ENCODE peak calls at places on chromosomes 1 and 21, in seven cellular contexts. U, V, P, H, O, W and T are unnamed samples. For H3K36me3, the result is how much of the 10 kb centered on the place peaks cover.

GRCh38 chr1:5830771-5831599 is 161.2 kb downstream of the NPHP4 start:
- DNase-seq in U (no peak), V (no peak), P (no peak), H (no peak), O (peak), W (no peak), T (no peak)

GRCh38 chr1:42424201-42424600 is 31.6 kb downstream of the ZMYND12 start:
- DNase-seq in U (no peak), V (no peak), P (no peak), H (no peak), O (no peak), W (no peak), T (no peak)

GRCh38 chr1:27634982-27635362 is at the start of gene FGR:
- DNase-seq in U (peak), V (no peak), P (no peak), H (no peak), O (no peak), W (no peak), T (no peak)

GRCh38 chr21:39612233-39613028 is at the start of gene B3GALT5:
- DNase-seq in U (no peak), V (no peak), P (no peak), H (peak), O (no peak), W (no peak), T (no peak)

GRCh38 chr1:158060001-158060400 is 66.6 kb downstream of the KIRREL1 start:
- DNase-seq in U (no peak), V (no peak), P (no peak), H (no peak), O (no peak), W (no peak), T (no peak)

GRCh38 chr1:29043270-29043971 is 80.3 kb downstream of the TMEM200B start:
- DNase-seq in U (no peak), V (no peak), P (no peak), H (no peak), O (no peak), W (no peak), T (no peak)

GRCh38 chr1:20281801-20282200 is 8.9 kb upstream of the VWA5B1 start:
- DNase-seq in U (no peak), V (no peak), P (no peak), H (no peak), O (no peak), W (no peak), T (no peak)

GRCh38 chr1:167630568-167631385 is 745 bp downstream of the RCSD1 start:
- DNase-seq in U (no peak), V (no peak), P (no peak), H (peak), O (peak), W (no peak), T (no peak)

GRCh38 chr1:228842094-228842775 is 107.0 kb downstream of the RHOU start:
- DNase-seq in U (no peak), V (no peak), P (peak), H (no peak), O (peak), W (no peak), T (no peak)

GRCh38 chr1:215287362-215287761 is 204.8 kb downstream of the KCNK2 start:
- DNase-seq in U (no peak), V (no peak), P (no peak), H (no peak), O (no peak), W (no peak), T (no peak)

GRCh38 chr1:237166593-237167077 is 124.7 kb downstream of the RYR2 start:
- DNase-seq in U (no peak), V (no peak), P (no peak), H (no peak), O (no peak), W (no peak), T (no peak)

GRCh38 chr1:171715813-171716251 is 26.0 kb downstream of the VAMP4 start:
- DNase-seq in U (no peak), V (no peak), P (peak), H (no peak), O (no peak), W (peak), T (peak)

DNA sequence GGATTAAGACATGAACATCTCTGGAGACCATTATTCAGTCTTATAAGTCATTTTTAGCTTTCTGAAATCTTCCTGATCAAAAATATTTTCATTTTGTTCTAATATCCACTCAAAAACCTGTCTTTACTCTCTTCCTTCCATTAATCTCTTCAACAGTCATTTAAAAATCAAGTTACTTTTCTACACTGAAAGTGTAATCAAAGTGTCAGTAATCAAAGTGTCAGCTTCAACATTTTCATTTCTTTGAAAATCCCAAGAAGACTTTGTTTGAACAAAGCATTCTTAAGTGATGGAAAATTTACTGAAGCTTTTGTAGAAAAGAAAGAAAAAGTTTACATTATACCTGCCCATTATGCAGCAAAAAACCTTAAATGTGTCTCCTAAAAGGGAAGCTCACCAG is 261.0 kb upstream of the NCAM2 start:
- DNase-seq in U (no peak), V (no peak), P (no peak), H (no peak), O (no peak), W (no peak), T (no peak)
- H3K27ac ChIP-seq in U (no peak), V (no peak), P (no peak), H (no peak), O (no peak), W (no peak), T (no peak)

GRCh38 chr1:95924684-95925083 is 690.7 kb downstream of the RWDD3 start:
- DNase-seq in U (no peak), V (no peak), P (no peak), H (no peak), O (no peak), W (no peak), T (no peak)
- H3K36me3 ChIP-seq in U (under half), V (under half), P (under half), H (under half), O (under half), W (under half), T (under half)

GRCh38 chr1:244367399-244368114 is 84.2 kb downstream of the ADSS2 start:
- DNase-seq in U (no peak), V (no peak), P (no peak), H (no peak), O (peak), W (no peak), T (no peak)

GRCh38 chr1:244368279-244368678 is 83.4 kb downstream of the ADSS2 start:
- DNase-seq in U (no peak), V (no peak), P (no peak), H (no peak), O (no peak), W (no peak), T (no peak)

GRCh38 chr1:244362481-244362880 is 89.2 kb downstream of the ADSS2 start:
- DNase-seq in U (no peak), V (no peak), P (peak), H (no peak), O (no peak), W (no peak), T (no peak)

GRCh38 chr1:244369256-244370057 is 82.3 kb downstream of the ADSS2 start:
- DNase-seq in U (peak), V (no peak), P (no peak), H (peak), O (no peak), W (peak), T (no peak)

DNA sequence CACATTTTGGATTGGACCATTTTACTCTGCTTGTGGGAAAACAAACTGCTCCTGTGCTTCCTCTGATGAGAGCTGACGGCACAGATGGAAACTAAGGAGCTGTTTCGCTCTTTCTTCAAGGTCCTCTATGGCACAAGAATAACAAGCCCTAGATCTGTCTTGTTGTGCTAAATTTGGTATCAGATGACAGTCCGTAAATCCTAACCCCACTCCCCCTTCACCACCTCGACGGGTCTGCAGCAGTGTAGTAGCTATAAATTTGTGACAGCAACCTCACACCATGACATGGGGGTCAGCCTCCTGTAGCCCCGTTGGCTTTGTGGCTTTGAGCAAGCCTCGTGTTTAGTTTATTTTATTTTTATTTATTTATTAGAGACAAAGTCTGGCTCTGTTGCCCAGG is 85.9 kb downstream of the ADSS2 start:
- DNase-seq in U (no peak), V (no peak), P (no peak), H (no peak), O (no peak), W (no peak), T (no peak)
- TF ChIP-seq POLR2AphosphoS5 in U (no peak), V (no peak), P (no peak), H (no peak), O (no peak), W (no peak), T (no peak)

GRCh38 chr1:192161974-192162373 is 3.7 kb downstream of the RGS18 start:
- DNase-seq in U (no peak), V (no peak), P (no peak), H (no peak), O (no peak), W (no peak), T (no peak)

GRCh38 chr1:192158181-192158580 is at the start of gene RGS18:
- DNase-seq in U (no peak), V (no peak), P (no peak), H (no peak), O (no peak), W (no peak), T (peak)

GRCh38 chr1:192160186-192160585 is 1.9 kb downstream of the RGS18 start:
- DNase-seq in U (no peak), V (no peak), P (no peak), H (no peak), O (no peak), W (no peak), T (no peak)

GRCh38 chr1:192159034-192159433 is 772 bp downstream of the RGS18 start:
- DNase-seq in U (no peak), V (no peak), P (no peak), H (no peak), O (no peak), W (no peak), T (peak)

GRCh38 chr1:192159769-192160168 is 1.5 kb downstream of the RGS18 start:
- DNase-seq in U (no peak), V (no peak), P (no peak), H (no peak), O (no peak), W (no peak), T (no peak)
- H3K27ac ChIP-seq in U (peak), V (no peak), P (no peak), H (peak), O (no peak), W (no peak), T (peak)

GRCh38 chr1:115665746-115666145 is 24.0 kb downstream of the VANGL1 start:
- DNase-seq in U (no peak), V (no peak), P (no peak), H (no peak), O (no peak), W (no peak), T (no peak)

GRCh38 chr1:115666206-115666605 is 24.4 kb downstream of the VANGL1 start:
- DNase-seq in U (no peak), V (no peak), P (no peak), H (no peak), O (no peak), W (no peak), T (no peak)

GRCh38 chr1:115668579-115668978 is 26.8 kb downstream of the VANGL1 start:
- DNase-seq in U (no peak), V (no peak), P (no peak), H (no peak), O (no peak), W (no peak), T (no peak)

GRCh38 chr1:115666702-115667101 is 24.9 kb downstream of the VANGL1 start:
- DNase-seq in U (peak), V (no peak), P (no peak), H (no peak), O (no peak), W (peak), T (no peak)

DNA sequence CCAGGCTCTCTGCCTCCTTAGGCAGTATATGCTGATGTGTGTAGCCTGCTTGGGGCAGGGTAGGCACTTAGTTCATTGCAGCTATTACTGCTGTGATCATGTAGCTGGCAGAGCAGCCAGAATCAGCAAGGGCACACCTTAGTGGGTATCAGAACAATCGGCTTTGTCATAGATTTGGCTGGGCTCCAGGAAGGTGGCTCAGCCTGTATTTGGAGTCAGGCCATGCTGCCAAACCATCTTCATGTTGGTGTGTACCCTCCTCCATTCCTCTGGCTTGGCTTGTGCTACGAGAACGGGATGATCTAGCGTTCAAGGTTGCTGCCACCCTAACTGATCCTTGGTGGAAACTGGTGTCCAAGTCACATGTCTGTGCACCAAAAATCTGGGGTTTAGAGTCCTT is 23.5 kb downstream of the VANGL1 start:
- DNase-seq in U (peak), V (no peak), P (no peak), H (peak), O (no peak), W (peak), T (no peak)
- H3K36me3 ChIP-seq in U (half or more), V (under half), P (under half), H (under half), O (half or more), W (under half), T (half or more)

DNA sequence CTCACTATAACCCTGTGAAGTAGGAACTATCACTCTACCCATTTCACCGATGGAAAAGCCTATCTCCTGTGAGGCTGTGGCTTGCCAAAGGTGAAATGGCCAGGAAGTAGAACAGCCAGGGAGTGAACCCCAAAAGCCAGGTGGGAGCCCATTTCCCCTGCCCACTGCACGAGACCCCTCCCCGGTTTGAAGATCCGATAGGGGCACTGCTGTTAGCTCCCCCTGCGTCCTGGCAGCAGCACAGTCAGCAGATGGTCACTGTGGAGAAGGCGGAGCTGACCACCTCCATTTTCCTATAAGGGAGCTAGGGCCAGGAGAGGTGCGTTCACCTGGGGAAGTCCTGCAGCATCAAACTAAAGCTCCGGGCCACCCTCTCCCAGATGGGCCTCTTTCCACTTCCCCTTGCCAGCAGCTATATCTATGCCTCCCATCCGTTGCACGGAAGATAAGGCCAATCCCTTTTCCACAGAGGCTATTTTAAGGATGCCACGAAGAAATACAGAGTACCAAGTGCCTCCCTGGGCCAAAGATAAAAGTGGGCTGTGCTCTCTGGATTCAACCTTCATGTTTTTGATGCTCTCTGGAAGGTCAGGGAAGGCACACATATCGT is 7.8 kb downstream of the ERG start:
- DNase-seq in U (no peak), V (no peak), P (no peak), H (no peak), O (no peak), W (no peak), T (no peak)
- TF ChIP-seq POLR2AphosphoS5 in U (no peak), V (no peak), P (no peak), H (no peak), O (no peak), W (no peak), T (no peak)

DNA sequence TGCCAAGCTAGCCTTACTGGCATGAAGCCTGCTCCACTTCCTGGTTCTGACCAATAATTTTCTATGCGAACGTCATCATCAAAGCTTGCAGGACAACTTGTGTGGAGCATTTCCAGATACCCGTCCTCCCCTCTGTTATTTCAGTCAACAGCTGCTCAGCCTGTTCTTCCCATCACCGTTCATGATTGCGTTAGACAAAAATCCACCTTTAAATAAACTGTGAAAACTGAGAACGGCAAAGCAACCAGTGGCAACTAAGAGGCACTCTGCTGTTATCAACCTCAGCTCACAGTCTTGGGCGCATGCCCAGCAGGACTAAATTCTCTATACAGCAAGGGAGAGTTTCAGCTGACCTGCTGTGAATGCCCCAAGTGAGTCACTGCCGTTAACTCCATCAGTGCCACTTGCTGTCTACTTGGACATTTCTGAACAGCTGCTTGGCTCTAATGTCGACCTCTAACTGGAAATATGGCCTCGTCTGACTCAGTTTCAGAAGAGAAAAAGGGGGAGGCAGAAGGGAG is 207.4 kb upstream of the RUNX1 start:
- DNase-seq in U (peak), V (no peak), P (peak), H (peak), O (no peak), W (peak), T (no peak)
- H3K27ac ChIP-seq in U (peak), V (peak), P (no peak), H (peak), O (no peak), W (peak), T (no peak)

DNA sequence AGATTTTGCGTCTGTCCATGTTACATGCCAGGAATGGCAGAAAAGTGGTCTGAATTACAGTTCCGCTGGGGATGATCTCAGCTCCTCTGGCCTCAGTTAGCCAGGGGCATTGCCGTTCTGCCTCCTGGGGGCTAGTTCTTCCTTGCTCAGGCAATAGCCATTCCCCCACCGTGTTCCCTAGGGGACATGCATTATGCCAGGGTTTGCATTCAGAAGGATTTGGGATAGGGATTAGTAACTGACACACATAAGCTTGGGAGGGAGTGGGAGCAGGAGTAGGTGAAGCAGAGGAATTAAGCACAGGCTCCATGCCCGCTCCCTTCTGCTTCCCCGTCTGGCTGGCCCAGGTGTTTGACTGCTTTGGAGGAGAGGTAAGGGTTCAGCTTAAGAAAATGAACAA is 12.7 kb downstream of the LRRC71 start:
- DNase-seq in U (no peak), V (no peak), P (no peak), H (no peak), O (no peak), W (no peak), T (no peak)
- H3K36me3 ChIP-seq in U (under half), V (under half), P (under half), H (under half), O (under half), W (under half), T (under half)

GRCh38 chr1:8421721-8422120 is 103.8 kb downstream of the SLC45A1 start:
- DNase-seq in U (no peak), V (no peak), P (no peak), H (peak), O (no peak), W (no peak), T (no peak)

GRCh38 chr1:8423134-8423701 is 105.3 kb downstream of the SLC45A1 start:
- DNase-seq in U (no peak), V (no peak), P (no peak), H (peak), O (no peak), W (no peak), T (no peak)

GRCh38 chr1:8423702-8424538 is 106.0 kb downstream of the SLC45A1 start:
- DNase-seq in U (peak), V (no peak), P (peak), H (peak), O (peak), W (no peak), T (no peak)

GRCh38 chr1:8424539-8425116 is 106.7 kb downstream of the SLC45A1 start:
- DNase-seq in U (peak), V (no peak), P (no peak), H (peak), O (no peak), W (peak), T (no peak)

GRCh38 chr1:8422439-8423133 is 104.7 kb downstream of the SLC45A1 start:
- DNase-seq in U (no peak), V (no peak), P (no peak), H (peak), O (peak), W (no peak), T (no peak)
- TF ChIP-seq POLR2AphosphoS5 in U (no peak), V (peak), P (no peak), H (no peak), O (no peak), W (no peak), T (no peak)